ENCODE peak calls at places on chromosome 17, in ten cellular contexts. M, A, Q, R, F, E, D, Y, W and X are unnamed samples.

GRCh38 chr17:72517413-72518237 is 396.8 kb downstream of the SOX9 start:
- DNase-seq in M (no peak), A (no peak), Q (peak), R (no peak), F (no peak), E (no peak), D (no peak), Y (no peak), W (no peak), X (no peak)

GRCh38 chr17:10243905-10244844 is 45.8 kb upstream of the GAS7 start:
- DNase-seq in M (no peak), A (no peak), Q (no peak), R (no peak), F (no peak), E (no peak), D (no peak), Y (no peak), W (no peak), X (peak)

GRCh38 chr17:67488161-67488560 is 111.1 kb downstream of the PITPNC1 start:
- DNase-seq in M (no peak), A (no peak), Q (peak), R (no peak), F (no peak), E (no peak), D (no peak), Y (no peak), W (peak), X (no peak)

GRCh38 chr17:21039839-21040575 is 2.8 kb downstream of the USP22 start:
- DNase-seq in M (peak), A (no peak), Q (peak), R (peak), F (peak), E (peak), D (peak), Y (no peak), W (peak), X (no peak)

GRCh38 chr17:10614536-10615155 is 42.5 kb downstream of the MYH3 start:
- DNase-seq in M (peak), A (no peak), Q (peak), R (peak), F (peak), E (peak), D (peak), Y (no peak), W (peak), X (no peak)

GRCh38 chr17:41775394-41776226 is 10.9 kb downstream of the JUP start:
- DNase-seq in M (no peak), A (no peak), Q (no peak), R (no peak), F (no peak), E (no peak), D (no peak), Y (no peak), W (peak), X (no peak)

GRCh38 chr17:4607773-4608187 is 23.5 kb downstream of the SMTNL2 start:
- DNase-seq in M (no peak), A (no peak), Q (no peak), R (peak), F (no peak), E (no peak), D (no peak), Y (no peak), W (peak), X (no peak)

GRCh38 chr17:59786536-59787319 is 79.3 kb downstream of the VMP1 start:
- DNase-seq in M (peak), A (no peak), Q (peak), R (peak), F (no peak), E (peak), D (peak), Y (peak), W (peak), X (no peak)

GRCh38 chr17:68288375-68288774 is 2.6 kb downstream of the SLC16A6 start:
- DNase-seq in M (no peak), A (no peak), Q (no peak), R (no peak), F (no peak), E (no peak), D (no peak), Y (no peak), W (no peak), X (no peak)

GRCh38 chr17:38925263-38925995 is at the start of gene LASP1NB:
- DNase-seq in M (peak), A (no peak), Q (no peak), R (no peak), F (no peak), E (peak), D (no peak), Y (no peak), W (peak), X (peak)

GRCh38 chr17:72812823-72813222 is 279.7 kb downstream of the SLC39A11 start:
- DNase-seq in M (no peak), A (no peak), Q (peak), R (no peak), F (no peak), E (no peak), D (no peak), Y (no peak), W (no peak), X (no peak)

GRCh38 chr17:64111831-64112230 is 18.1 kb downstream of the ERN1 start:
- DNase-seq in M (no peak), A (no peak), Q (no peak), R (no peak), F (no peak), E (no peak), D (no peak), Y (no peak), W (no peak), X (no peak)

GRCh38 chr17:9115446-9116265 is 94.3 kb downstream of the NTN1 start:
- DNase-seq in M (no peak), A (no peak), Q (peak), R (no peak), F (no peak), E (peak), D (no peak), Y (peak), W (peak), X (no peak)

GRCh38 chr17:75824591-75825518 is 19.3 kb downstream of the UNC13D start:
- DNase-seq in M (no peak), A (no peak), Q (no peak), R (no peak), F (no peak), E (no peak), D (no peak), Y (no peak), W (no peak), X (no peak)

GRCh38 chr17:2400474-2400866 is 390 bp downstream of the MNT start:
- DNase-seq in M (no peak), A (no peak), Q (peak), R (peak), F (peak), E (peak), D (no peak), Y (no peak), W (peak), X (no peak)

GRCh38 chr17:63173450-63173849 is 207.4 kb downstream of the TANC2 start:
- DNase-seq in M (no peak), A (no peak), Q (no peak), R (no peak), F (peak), E (no peak), D (peak), Y (no peak), W (no peak), X (no peak)

GRCh38 chr17:30299000-30299399 is 7.3 kb upstream of the BLMH start:
- DNase-seq in M (no peak), A (no peak), Q (no peak), R (no peak), F (no peak), E (no peak), D (peak), Y (no peak), W (no peak), X (no peak)

GRCh38 chr17:76501827-76502307 is 644 bp upstream of the RHBDF2 start:
- DNase-seq in M (no peak), A (no peak), Q (no peak), R (no peak), F (no peak), E (no peak), D (no peak), Y (no peak), W (no peak), X (no peak)

GRCh38 chr17:79160980-79161621 is 86.5 kb downstream of the ENGASE start:
- DNase-seq in M (peak), A (no peak), Q (no peak), R (no peak), F (no peak), E (peak), D (peak), Y (no peak), W (peak), X (no peak)

GRCh38 chr17:31448467-31449077 is 57.1 kb downstream of the RAB11FIP4 start:
- DNase-seq in M (no peak), A (no peak), Q (no peak), R (no peak), F (no peak), E (no peak), D (no peak), Y (no peak), W (peak), X (no peak)

GRCh38 chr17:56806949-56807348 is 26.8 kb downstream of the C17orf67 start:
- DNase-seq in M (no peak), A (no peak), Q (no peak), R (no peak), F (no peak), E (no peak), D (no peak), Y (no peak), W (no peak), X (no peak)

GRCh38 chr17:65064452-65065019 is 8.0 kb upstream of the GNA13 start:
- DNase-seq in M (no peak), A (no peak), Q (peak), R (no peak), F (no peak), E (no peak), D (peak), Y (no peak), W (peak), X (no peak)

GRCh38 chr17:7997186-7997585 is 5.2 kb upstream of the GUCY2D start:
- DNase-seq in M (peak), A (no peak), Q (no peak), R (peak), F (no peak), E (peak), D (peak), Y (no peak), W (peak), X (no peak)

GRCh38 chr17:14103821-14104220 is 34.5 kb downstream of the COX10 start:
- DNase-seq in M (no peak), A (no peak), Q (no peak), R (no peak), F (no peak), E (no peak), D (no peak), Y (no peak), W (no peak), X (no peak)

GRCh38 chr17:47730681-47731080 is 2.4 kb upstream of the TBX21 start:
- DNase-seq in M (no peak), A (no peak), Q (no peak), R (no peak), F (no peak), E (no peak), D (no peak), Y (no peak), W (no peak), X (no peak)